ENCODE peak calls at places on chromosomes 11 and 22, in six cellular contexts. One of them, this sample, is unnamed.
A peak's percentile ranks its signal among the peaks of the same experiment; 100 is the strongest.

GRCh38 chr11:130798801-130799200 is 117.5 kb downstream of the SNX19 start:
- DNase-seq in K562: no peak
- DNase-seq in adipocyte: no peak
- DNase-seq in BJ: no peak
- DNase-seq in fibroblast of lung: peak; percentile 55
- DNase-seq in A549: no peak
- DNase-seq in this sample: no peak

GRCh38 chr11:17734418-17734911 is at the start of gene KCNC1:
- DNase-seq in BJ: no peak
- DNase-seq in K562: peak; percentile 21
- DNase-seq in A549: peak; percentile 47
- DNase-seq in fibroblast of lung: peak; percentile 53
- DNase-seq in adipocyte: peak; percentile 64
- DNase-seq in this sample: no peak

GRCh38 chr11:120174866-120175265 is 36.0 kb upstream of the OAF start:
- DNase-seq in adipocyte: no peak
- DNase-seq in A549: no peak
- DNase-seq in fibroblast of lung: no peak
- DNase-seq in BJ: no peak
- DNase-seq in K562: no peak
- DNase-seq in this sample: no peak

GRCh38 chr11:91717169-91717568 is 507.4 kb upstream of the FAT3 start:
- DNase-seq in fibroblast of lung: no peak
- DNase-seq in A549: no peak
- DNase-seq in K562: no peak
- DNase-seq in BJ: no peak
- DNase-seq in adipocyte: no peak
- DNase-seq in this sample: no peak

GRCh38 chr11:86926975-86927374 is 28.2 kb downstream of the FZD4 start:
- DNase-seq in BJ: no peak
- DNase-seq in adipocyte: no peak
- DNase-seq in A549: no peak
- DNase-seq in K562: no peak
- DNase-seq in fibroblast of lung: no peak
- DNase-seq in this sample: no peak

GRCh38 chr11:66330931-66331330 is 5.3 kb downstream of the RIN1 start:
- DNase-seq in adipocyte: no peak
- DNase-seq in BJ: no peak
- DNase-seq in K562: no peak
- DNase-seq in fibroblast of lung: no peak
- DNase-seq in A549: no peak
- DNase-seq in this sample: no peak

GRCh38 chr22:48478124-48478523 is 1349.5 kb downstream of the BRD1 start:
- DNase-seq in BJ: no peak
- DNase-seq in A549: no peak
- DNase-seq in K562: no peak
- DNase-seq in fibroblast of lung: no peak
- DNase-seq in adipocyte: no peak
- DNase-seq in this sample: no peak

GRCh38 chr11:47409440-47410403 is 1.3 kb downstream of the SLC39A13 start:
- DNase-seq in adipocyte: peak; percentile 41
- DNase-seq in A549: no peak
- DNase-seq in fibroblast of lung: no peak
- DNase-seq in BJ: no peak
- DNase-seq in K562: no peak
- DNase-seq in this sample: no peak

GRCh38 chr11:33633251-33634003 is 67.2 kb downstream of the C11orf91 start:
- DNase-seq in A549: peak; percentile 80
- DNase-seq in K562: no peak
- DNase-seq in fibroblast of lung: peak; percentile 83
- DNase-seq in BJ: no peak
- DNase-seq in adipocyte: no peak
- DNase-seq in this sample: peak; percentile 72

GRCh38 chr11:25423436-25424184 is 908.3 kb upstream of the ANO3 start:
- DNase-seq in A549: no peak
- DNase-seq in fibroblast of lung: peak; percentile 39
- DNase-seq in adipocyte: peak; percentile 72
- DNase-seq in BJ: no peak
- DNase-seq in K562: no peak
- DNase-seq in this sample: peak; percentile 67

GRCh38 chr22:50513175-50513574 is 5.2 kb downstream of the NCAPH2 start:
- DNase-seq in A549: no peak
- DNase-seq in fibroblast of lung: no peak
- DNase-seq in BJ: no peak
- DNase-seq in adipocyte: no peak
- DNase-seq in K562: no peak
- DNase-seq in this sample: no peak

GRCh38 chr22:39374191-39374590 is 24.4 kb downstream of the SYNGR1 start:
- DNase-seq in fibroblast of lung: no peak
- DNase-seq in adipocyte: no peak
- DNase-seq in K562: no peak
- DNase-seq in BJ: no peak
- DNase-seq in A549: no peak
- DNase-seq in this sample: no peak

GRCh38 chr22:48893288-48894063 is 934.2 kb downstream of the BRD1 start:
- DNase-seq in BJ: no peak
- DNase-seq in adipocyte: no peak
- DNase-seq in A549: no peak
- DNase-seq in fibroblast of lung: no peak
- DNase-seq in K562: no peak
- DNase-seq in this sample: no peak

GRCh38 chr11:124569697-124570096 is at the start of gene OR8A1:
- DNase-seq in BJ: no peak
- DNase-seq in fibroblast of lung: no peak
- DNase-seq in adipocyte: no peak
- DNase-seq in K562: no peak
- DNase-seq in A549: no peak
- DNase-seq in this sample: no peak

GRCh38 chr11:10108901-10109665 is 184.9 kb downstream of the SBF2 start:
- DNase-seq in adipocyte: peak; percentile 58
- DNase-seq in BJ: no peak
- DNase-seq in K562: no peak
- DNase-seq in A549: no peak
- DNase-seq in fibroblast of lung: peak; percentile 17
- DNase-seq in this sample: peak; percentile 42
- H3K4me3 ChIP-seq in adipocyte: peak overlapping the region; percentile 51
- H3K4me3 ChIP-seq in BJ: no peak overlapping the region
- H3K4me3 ChIP-seq in K562: no peak overlapping the region
- H3K4me3 ChIP-seq in A549: no peak overlapping the region
- H3K4me3 ChIP-seq in fibroblast of lung: no peak overlapping the region
- H3K4me3 ChIP-seq in this sample: no peak overlapping the region

DNA sequence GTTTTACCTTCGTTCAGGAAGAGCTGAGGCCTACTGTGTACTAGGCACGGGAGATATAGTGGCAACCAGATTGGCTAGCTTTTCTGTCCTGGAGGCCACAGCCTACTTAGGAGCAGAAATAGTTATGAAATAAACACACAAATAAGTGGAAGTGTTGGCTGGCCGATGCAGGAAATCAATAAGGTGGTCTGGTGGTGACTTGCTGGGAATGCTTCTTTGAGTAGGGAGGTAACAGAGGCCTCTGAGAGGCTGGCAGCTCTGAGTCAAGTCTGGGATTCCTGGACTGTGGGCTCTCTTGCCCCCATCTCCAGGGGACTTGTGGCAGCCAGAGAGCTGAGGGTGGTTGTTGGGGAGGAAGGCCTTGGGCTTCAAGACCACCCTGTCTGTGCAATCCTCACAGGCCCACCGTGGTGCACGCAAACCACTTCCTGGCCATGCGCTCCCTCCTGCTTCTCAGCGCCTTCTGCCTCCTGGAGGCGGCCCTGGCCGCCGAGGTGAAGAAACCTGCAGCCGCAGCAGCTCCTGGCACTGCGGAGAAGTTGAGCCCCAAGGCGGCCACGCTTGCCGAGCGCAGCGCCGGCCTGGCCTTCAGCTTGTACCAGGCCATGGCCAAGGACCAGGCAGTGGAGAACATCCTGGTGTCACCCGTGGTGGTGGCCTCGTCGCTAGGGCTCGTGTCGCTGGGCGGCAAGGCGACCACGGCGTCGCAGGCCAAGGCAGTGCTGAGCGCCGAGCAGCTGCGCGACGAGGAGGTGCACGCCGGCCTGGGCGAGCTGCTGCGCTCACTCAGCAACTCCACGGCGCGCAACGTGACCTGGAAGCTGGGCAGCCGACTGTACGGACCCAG is 4.1 kb downstream of the SERPINH1 start:
- DNase-seq in A549: no peak
- DNase-seq in BJ: no peak
- DNase-seq in fibroblast of lung: no peak
- DNase-seq in adipocyte: no peak
- DNase-seq in K562: no peak
- DNase-seq in this sample: no peak
- H3K4me3 ChIP-seq in A549: no peak overlapping the region
- H3K4me3 ChIP-seq in BJ: peak overlapping the region; percentile 31
- H3K4me3 ChIP-seq in fibroblast of lung: peak overlapping the region; percentile 99
- H3K4me3 ChIP-seq in adipocyte: peak overlapping the region; percentile 93
- H3K4me3 ChIP-seq in K562: no peak overlapping the region
- H3K4me3 ChIP-seq in this sample: peak overlapping the region; percentile 80

DNA sequence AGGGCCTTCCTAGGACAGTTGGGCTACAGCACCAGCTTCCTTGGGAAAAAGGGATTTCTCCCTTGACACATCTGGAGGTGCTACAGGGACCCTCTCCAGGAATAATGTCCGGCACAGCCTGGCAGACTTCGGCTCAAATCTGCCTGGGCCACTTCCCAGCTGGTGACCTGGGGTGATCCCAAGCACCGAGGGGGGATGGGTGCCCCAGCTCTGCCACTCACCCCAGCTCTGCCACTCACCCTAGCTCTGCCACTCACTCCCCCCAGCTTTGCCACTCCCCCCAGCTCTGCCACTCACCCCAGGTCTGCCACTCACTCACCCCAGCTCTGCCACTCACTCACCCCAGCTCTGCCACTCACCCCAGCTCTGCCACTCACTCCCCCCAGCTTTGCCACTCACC is 9.9 kb downstream of the OSBPL5 start:
- DNase-seq in fibroblast of lung: no peak
- DNase-seq in A549: no peak
- DNase-seq in BJ: no peak
- DNase-seq in K562: no peak
- DNase-seq in adipocyte: no peak
- DNase-seq in this sample: no peak
- H3K4me3 ChIP-seq in fibroblast of lung: peak overlapping the region; percentile 32
- H3K4me3 ChIP-seq in A549: no peak overlapping the region
- H3K4me3 ChIP-seq in BJ: peak overlapping the region; percentile 20
- H3K4me3 ChIP-seq in K562: no peak overlapping the region
- H3K4me3 ChIP-seq in adipocyte: peak overlapping the region; percentile 68
- H3K4me3 ChIP-seq in this sample: peak overlapping the region; percentile 12

GRCh38 chr11:15720460-15720859 is 605.7 kb downstream of the INSC start:
- DNase-seq in K562: no peak
- DNase-seq in fibroblast of lung: peak; percentile 24
- DNase-seq in adipocyte: no peak
- DNase-seq in A549: no peak
- DNase-seq in BJ: no peak
- DNase-seq in this sample: no peak
- H3K4me3 ChIP-seq in K562: no peak overlapping the region
- H3K4me3 ChIP-seq in fibroblast of lung: no peak overlapping the region
- H3K4me3 ChIP-seq in adipocyte: no peak overlapping the region
- H3K4me3 ChIP-seq in A549: no peak overlapping the region
- H3K4me3 ChIP-seq in BJ: no peak overlapping the region
- H3K4me3 ChIP-seq in this sample: no peak overlapping the region

GRCh38 chr11:112634551-112634950 is 326.7 kb upstream of the NCAM1 start:
- DNase-seq in K562: no peak
- DNase-seq in adipocyte: no peak
- DNase-seq in A549: no peak
- DNase-seq in BJ: no peak
- DNase-seq in fibroblast of lung: no peak
- DNase-seq in this sample: no peak
- H3K4me3 ChIP-seq in K562: no peak overlapping the region
- H3K4me3 ChIP-seq in adipocyte: no peak overlapping the region
- H3K4me3 ChIP-seq in A549: no peak overlapping the region
- H3K4me3 ChIP-seq in BJ: no peak overlapping the region
- H3K4me3 ChIP-seq in fibroblast of lung: no peak overlapping the region
- H3K4me3 ChIP-seq in this sample: no peak overlapping the region

DNA sequence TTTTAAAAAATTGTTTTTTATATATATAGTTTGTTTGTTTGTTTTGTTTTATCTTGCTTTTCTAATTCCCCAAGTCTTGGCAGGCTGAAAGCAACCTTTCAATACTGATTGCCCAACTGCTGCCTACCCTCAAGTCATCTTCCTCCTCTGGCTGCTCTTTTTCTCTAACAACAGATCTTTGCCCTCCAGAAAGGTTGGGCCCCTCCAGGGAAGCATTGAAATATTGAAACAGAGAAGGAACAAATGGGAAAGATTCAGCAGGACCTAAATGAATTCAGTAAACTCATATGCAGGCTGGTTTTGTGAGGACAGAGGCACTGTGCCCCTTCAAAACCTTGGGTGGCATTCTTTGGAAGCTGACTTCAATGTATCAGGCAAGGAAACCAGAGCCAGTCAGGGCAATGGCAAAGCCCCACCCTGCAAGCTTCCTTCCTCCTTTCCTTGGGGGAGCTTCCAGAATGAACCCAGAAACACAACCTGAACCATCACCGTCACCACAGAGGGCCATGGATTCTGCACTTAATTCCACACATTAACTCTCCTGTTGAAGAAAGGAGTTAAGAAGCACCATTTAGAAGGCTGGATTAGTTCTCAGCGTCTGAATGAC is 815 bp upstream of the MS4A6A start:
- DNase-seq in A549: no peak
- DNase-seq in BJ: no peak
- DNase-seq in fibroblast of lung: no peak
- DNase-seq in K562: no peak
- DNase-seq in adipocyte: no peak
- DNase-seq in this sample: no peak
- H3K4me3 ChIP-seq in A549: no peak overlapping the region
- H3K4me3 ChIP-seq in BJ: no peak overlapping the region
- H3K4me3 ChIP-seq in fibroblast of lung: no peak overlapping the region
- H3K4me3 ChIP-seq in K562: no peak overlapping the region
- H3K4me3 ChIP-seq in adipocyte: no peak overlapping the region
- H3K4me3 ChIP-seq in this sample: no peak overlapping the region

GRCh38 chr11:70660059-70660888 is 261.9 kb downstream of the CTTN start:
- DNase-seq in BJ: no peak
- DNase-seq in fibroblast of lung: no peak
- DNase-seq in A549: no peak
- DNase-seq in K562: no peak
- DNase-seq in adipocyte: no peak
- DNase-seq in this sample: no peak

GRCh38 chr11:70663815-70664214 is 265.5 kb downstream of the CTTN start:
- DNase-seq in A549: no peak
- DNase-seq in adipocyte: no peak
- DNase-seq in fibroblast of lung: no peak
- DNase-seq in K562: no peak
- DNase-seq in BJ: no peak
- DNase-seq in this sample: no peak

GRCh38 chr11:70661763-70662501 is 263.6 kb downstream of the CTTN start:
- DNase-seq in K562: no peak
- DNase-seq in adipocyte: peak; percentile 30
- DNase-seq in fibroblast of lung: peak; percentile 46
- DNase-seq in BJ: no peak
- DNase-seq in A549: no peak
- DNase-seq in this sample: no peak

GRCh38 chr11:70660889-70661197 is 262.5 kb downstream of the CTTN start:
- DNase-seq in K562: no peak
- DNase-seq in A549: no peak
- DNase-seq in adipocyte: no peak
- DNase-seq in BJ: no peak
- DNase-seq in fibroblast of lung: no peak
- DNase-seq in this sample: no peak

GRCh38 chr11:70662691-70663098 is 264.4 kb downstream of the CTTN start:
- DNase-seq in adipocyte: no peak
- DNase-seq in BJ: no peak
- DNase-seq in K562: no peak
- DNase-seq in fibroblast of lung: no peak
- DNase-seq in A549: no peak
- DNase-seq in this sample: no peak
- H3K4me3 ChIP-seq in adipocyte: peak overlapping the region; percentile 77
- H3K4me3 ChIP-seq in BJ: no peak overlapping the region
- H3K4me3 ChIP-seq in K562: no peak overlapping the region
- H3K4me3 ChIP-seq in fibroblast of lung: no peak overlapping the region
- H3K4me3 ChIP-seq in A549: no peak overlapping the region
- H3K4me3 ChIP-seq in this sample: no peak overlapping the region